ENCODE peak calls at places on chromosome 10, in six cellular contexts. M, G, K, I, E and F are unnamed samples.

GRCh38 chr10:92813979-92814378 is 34.3 kb upstream of the EXOC6 start:
- DNase-seq in M (no peak), G (no peak), K (no peak), I (no peak), E (no peak), F (no peak)

GRCh38 chr10:15897282-15897681 is 37.0 kb upstream of the MINDY3 start:
- DNase-seq in M (no peak), G (no peak), K (no peak), I (no peak), E (no peak), F (no peak)

GRCh38 chr10:67925449-67926005 is 41.1 kb downstream of the SIRT1 start:
- DNase-seq in M (no peak), G (no peak), K (peak; percentile 77), I (no peak), E (no peak), F (no peak)

GRCh38 chr10:29257106-29257783 is 31.6 kb upstream of the LYZL1 start:
- DNase-seq in M (peak; percentile 59), G (no peak), K (peak; percentile 82), I (no peak), E (no peak), F (peak; percentile 47)

GRCh38 chr10:43396928-43397624 is 11.9 kb downstream of the HNRNPF start:
- DNase-seq in M (peak; percentile 90), G (peak; percentile 50), K (no peak), I (peak; percentile 94), E (peak; percentile 71), F (peak; percentile 92)

GRCh38 chr10:22615819-22616499 is 98.4 kb downstream of the PIP4K2A start:
- DNase-seq in M (no peak), G (no peak), K (no peak), I (peak; percentile 68), E (peak; percentile 56), F (no peak)

GRCh38 chr10:9024210-9024609 is 969.7 kb downstream of the GATA3 start:
- DNase-seq in M (no peak), G (no peak), K (no peak), I (no peak), E (no peak), F (no peak)

GRCh38 chr10:101565936-101566332 is 22.1 kb downstream of the POLL start:
- DNase-seq in M (no peak), G (no peak), K (no peak), I (no peak), E (no peak), F (no peak)

GRCh38 chr10:49606981-49607535 is 3.1 kb upstream of the SLC18A3 start:
- DNase-seq in M (peak; percentile 80), G (peak; percentile 28), K (no peak), I (peak; percentile 39), E (peak; percentile 83), F (peak; percentile 65)